ENCODE peak calls at places on chromosomes 7 and 10, in eight cellular contexts. X is ovary, Q is tibial nerve, S is psoas muscle, P is spleen, N is Peyer's patch, W is tibial artery, E is MM.1S. R is an unnamed sample. For H3K9me3, the result is how much of the 10 kb centered on the place peaks cover.

GRCh38 chr10:28842321-28842720 is 165.0 kb downstream of the BAMBI start:
- DNase-seq in W (no peak), P (no peak), S (no peak), Q (no peak), X (no peak), E (no peak), N (no peak), R (no peak)

GRCh38 chr10:95325863-95326262 is 35.1 kb upstream of the PDLIM1 start:
- DNase-seq in S (no peak), N (no peak), Q (no peak), W (no peak), E (no peak), X (no peak), P (no peak), R (no peak)

GRCh38 chr7:100126239-100126930 is 382 bp upstream of the MBLAC1 start:
- DNase-seq in Q (no peak), X (no peak), S (no peak), E (no peak), P (no peak), N (peak), W (no peak), R (no peak)

GRCh38 chr7:144869072-144869471 is 33.2 kb upstream of the TPK1 start:
- DNase-seq in P (no peak), W (no peak), Q (no peak), N (no peak), S (no peak), E (no peak), X (no peak), R (no peak)

GRCh38 chr10:58220769-58221448 is 46.8 kb downstream of the IPMK start:
- DNase-seq in X (no peak), P (no peak), Q (no peak), E (no peak), W (no peak), N (no peak), S (no peak), R (no peak)

GRCh38 chr10:89241491-89242339 is 9.9 kb downstream of the LIPA start:
- DNase-seq in N (no peak), Q (no peak), S (no peak), W (no peak), E (no peak), X (no peak), P (no peak), R (no peak)

GRCh38 chr10:10776363-10776762 is 241.3 kb upstream of the CELF2 start:
- DNase-seq in X (no peak), P (no peak), S (no peak), N (no peak), Q (no peak), E (no peak), W (no peak), R (no peak)

GRCh38 chr7:108307246-108307982 is 148.8 kb downstream of the NRCAM start:
- DNase-seq in X (no peak), E (no peak), S (no peak), W (no peak), Q (no peak), N (no peak), P (no peak), R (no peak)

GRCh38 chr10:42960491-42961155 is 116.2 kb upstream of the RET start:
- DNase-seq in X (peak), S (peak), W (no peak), N (no peak), Q (peak), P (peak), E (no peak), R (no peak)

GRCh38 chr7:46357290-46357689 is 436.2 kb upstream of the IGFBP3 start:
- DNase-seq in E (no peak), Q (no peak), N (no peak), X (no peak), S (no peak), P (no peak), W (no peak), R (no peak)

GRCh38 chr10:57102234-57102633 is 741.2 kb upstream of the ZWINT start:
- DNase-seq in Q (no peak), N (no peak), S (no peak), W (no peak), P (no peak), E (no peak), X (no peak), R (no peak)

GRCh38 chr10:59971915-59972314 is 65.6 kb upstream of the CCDC6 start:
- DNase-seq in E (no peak), N (no peak), S (no peak), X (no peak), P (no peak), W (no peak), Q (no peak), R (no peak)

GRCh38 chr10:23432161-23432560 is 6.7 kb upstream of the OTUD1 start:
- DNase-seq in S (no peak), W (no peak), X (no peak), E (no peak), Q (no peak), P (no peak), N (no peak), R (no peak)

GRCh38 chr10:132283604-132284382 is 24.0 kb downstream of the STK32C start:
- DNase-seq in E (no peak), N (no peak), X (peak), S (no peak), W (no peak), Q (no peak), P (peak), R (no peak)

GRCh38 chr7:142796001-142796500 is 25.3 kb downstream of the PRSS2 start:
- DNase-seq in W (no peak), E (no peak), P (no peak), N (no peak), S (no peak), X (no peak), Q (no peak), R (no peak)

GRCh38 chr10:126390324-126390723 is 2.0 kb upstream of the ADAM12 start:
- DNase-seq in X (no peak), E (no peak), P (no peak), Q (no peak), W (no peak), N (no peak), S (no peak), R (no peak)

GRCh38 chr10:31819393-31819820 is 109.2 kb downstream of the ARHGAP12 start:
- DNase-seq in Q (peak), E (no peak), S (peak), P (no peak), W (peak), N (no peak), X (peak), R (peak)

GRCh38 chr10:46543379-46544014 is 13.0 kb downstream of the GPRIN2 start:
- DNase-seq in X (peak), S (peak), P (peak), E (no peak), W (peak), N (no peak), Q (peak), R (peak)

GRCh38 chr10:79470096-79470495 is 24.7 kb upstream of the ZCCHC24 start:
- DNase-seq in P (no peak), S (no peak), W (no peak), N (no peak), X (no peak), Q (no peak), E (no peak), R (no peak)

GRCh38 chr7:120554960-120555571 is 282.1 kb downstream of the KCND2 start:
- DNase-seq in W (no peak), X (no peak), N (no peak), Q (no peak), E (peak), P (no peak), S (no peak), R (peak)

GRCh38 chr7:116571037-116571436 is 46.2 kb downstream of the CAV1 start:
- DNase-seq in W (no peak), Q (no peak), X (no peak), N (no peak), E (no peak), S (no peak), P (no peak), R (no peak)

GRCh38 chr10:127405221-127405620 is 143.9 kb upstream of the NPS start:
- DNase-seq in E (no peak), P (peak), X (no peak), Q (no peak), S (no peak), W (no peak), N (no peak), R (no peak)

GRCh38 chr10:117007080-117007479 is 2.1 kb upstream of the SHTN1 start:
- DNase-seq in Q (no peak), W (no peak), N (no peak), S (no peak), P (no peak), X (no peak), E (no peak), R (no peak)

GRCh38 chr10:79052311-79053080 is 16.3 kb upstream of the ZMIZ1 start:
- DNase-seq in S (peak), E (no peak), P (peak), W (no peak), X (peak), N (no peak), Q (no peak), R (no peak)

GRCh38 chr10:14686356-14686755 is 88.3 kb downstream of the FAM107B start:
- DNase-seq in X (no peak), W (no peak), S (no peak), P (no peak), Q (no peak), E (peak), N (no peak), R (no peak)

GRCh38 chr7:54967384-54967783 is 51.4 kb upstream of the EGFR start:
- DNase-seq in X (no peak), E (no peak), N (no peak), S (no peak), Q (no peak), W (no peak), P (no peak), R (no peak)

GRCh38 chr7:676246-676971 is 50.1 kb upstream of the DNAAF5 start:
- DNase-seq in X (peak), P (peak), Q (no peak), W (no peak), S (no peak), N (no peak), E (no peak), R (no peak)

DNA sequence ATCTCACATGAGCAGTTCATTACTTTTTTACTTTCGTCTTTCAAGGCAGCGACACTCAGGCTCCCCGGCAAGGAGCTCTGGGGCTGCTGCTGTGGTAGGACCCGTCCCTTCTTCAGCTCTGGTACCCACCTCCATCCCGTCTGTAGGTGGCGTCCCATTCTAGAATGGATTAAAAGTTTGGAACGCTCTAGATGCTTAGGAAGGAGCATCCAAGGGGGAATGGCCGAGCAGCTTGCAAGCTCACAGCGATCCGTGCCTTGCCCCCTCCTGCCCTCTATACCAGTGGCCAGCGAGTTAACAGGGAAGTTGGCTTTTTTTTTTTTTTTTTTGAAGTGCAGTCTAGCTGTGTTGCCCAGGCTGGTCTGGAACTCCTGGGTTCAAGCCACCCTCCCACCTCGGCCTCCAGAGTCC is 22.8 kb upstream of the TTYH3 start:
- DNase-seq in W (no peak), X (no peak), Q (no peak), P (no peak), S (no peak), N (peak), E (no peak), R (peak)
- TF ChIP-seq CTCF in W (no peak), X (no peak), Q (peak), P (no peak), S (no peak), N (peak), E (no peak), R (peak)

GRCh38 chr7:158473238-158473637 is 114.4 kb downstream of the PTPRN2 start:
- DNase-seq in Q (no peak), P (no peak), W (no peak), X (no peak), N (no peak), S (no peak), E (peak), R (no peak)
- H3K27ac ChIP-seq in Q (no peak), P (no peak), W (no peak), X (no peak), N (no peak), S (no peak), E (peak), R (no peak)

GRCh38 chr7:158460665-158461064 is 127.0 kb downstream of the PTPRN2 start:
- DNase-seq in N (no peak), S (no peak), P (peak), X (no peak), Q (no peak), W (no peak), E (no peak), R (no peak)

GRCh38 chr7:158458716-158459282 is 128.8 kb downstream of the PTPRN2 start:
- DNase-seq in S (no peak), Q (no peak), W (no peak), N (no peak), X (no peak), P (peak), E (no peak), R (no peak)

GRCh38 chr7:158467562-158467961 is 120.1 kb downstream of the PTPRN2 start:
- DNase-seq in S (no peak), Q (no peak), W (no peak), E (no peak), N (no peak), X (no peak), P (no peak), R (no peak)

GRCh38 chr7:158461824-158462223 is 125.8 kb downstream of the PTPRN2 start:
- DNase-seq in W (no peak), X (no peak), E (no peak), Q (no peak), P (peak), N (no peak), S (no peak), R (no peak)

GRCh38 chr7:158463317-158463716 is 124.3 kb downstream of the PTPRN2 start:
- DNase-seq in N (no peak), W (no peak), S (no peak), P (no peak), E (no peak), X (no peak), Q (no peak), R (no peak)
- H3K9me3 ChIP-seq in N (under half), W (under half), S (under half), P (under half), E (under half), X (under half), Q (under half), R (under half)

GRCh38 chr10:77829356-77829755 is 97.2 kb downstream of the DLG5 start:
- DNase-seq in X (no peak), P (no peak), S (no peak), W (no peak), Q (no peak), N (no peak), E (no peak), R (no peak)
- TF ChIP-seq CTCF in X (no peak), P (no peak), S (no peak), W (no peak), Q (no peak), N (no peak), E (no peak), R (no peak)

DNA sequence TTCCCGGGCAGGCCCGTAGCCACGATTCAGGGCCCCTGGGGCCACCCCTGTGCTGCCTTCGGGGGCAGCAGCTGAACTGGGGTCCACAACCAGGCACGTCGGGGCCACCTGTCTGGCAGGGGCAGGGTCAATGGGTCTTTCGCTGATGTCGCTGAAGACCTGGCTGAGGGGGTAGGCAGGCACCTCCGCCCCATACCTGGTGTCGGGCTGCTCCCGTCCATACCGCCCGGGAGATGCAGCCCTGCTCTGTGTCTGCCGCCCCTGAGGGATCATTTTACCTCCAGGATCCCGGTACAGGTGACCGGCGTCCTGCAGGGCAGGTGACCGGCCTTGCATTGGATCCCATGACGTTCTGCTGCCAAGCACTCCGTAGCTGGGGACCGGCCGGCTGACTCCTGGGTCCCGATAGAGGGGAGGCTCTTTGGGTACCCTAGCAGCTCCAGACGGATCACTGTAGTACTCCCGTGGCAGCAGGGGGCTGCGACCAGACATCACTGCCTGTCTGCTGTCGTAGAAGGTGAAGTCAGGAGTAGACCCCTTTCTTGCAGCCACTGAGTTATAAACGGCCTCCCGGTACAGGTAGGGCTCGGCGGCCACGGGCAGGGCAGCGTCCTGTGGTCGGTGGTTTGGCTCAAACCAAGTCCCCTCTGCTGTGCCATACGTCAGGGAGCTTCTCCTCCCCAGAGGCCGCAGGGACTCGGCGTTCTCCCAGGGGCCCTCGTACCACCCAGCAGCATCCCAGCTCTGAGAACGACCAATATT is 85.2 kb downstream of the ZRANB1 start:
- DNase-seq in N (no peak), E (no peak), S (peak), P (no peak), X (peak), W (no peak), Q (no peak), R (no peak)
- H3K27ac ChIP-seq in N (no peak), E (no peak), S (peak), P (no peak), X (no peak), W (peak), Q (no peak), R (peak)

GRCh38 chr7:52504546-52504945 is 530.9 kb upstream of the POM121L12 start:
- DNase-seq in P (no peak), S (no peak), W (no peak), X (no peak), E (no peak), Q (no peak), N (no peak), R (no peak)
- H3K9me3 ChIP-seq in P (under half), S (under half), W (under half), X (under half), E (under half), Q (under half), N (under half), R (under half)